ENCODE peak calls at places on chromosomes 4 and X, in six cellular contexts. G is PC-9, H is glutamatergic neuron, P is neural crest cell, B is uterus, R is cardiac muscle cell. F is an unnamed sample.

GRCh38 chr4:126977306-126977705 is 655.5 kb upstream of the INTU start:
- DNase-seq in R (peak; percentile 68), P (no peak), H (no peak), B (no peak), G (no peak), F (no peak)

GRCh38 chrX:131577999-131578734 is 34.3 kb downstream of the OR13H1 start:
- DNase-seq in G (no peak), R (peak; percentile 17), P (no peak), H (peak; percentile 10), B (no peak), F (no peak)

GRCh38 chr4:101254776-101255175 is 92.5 kb downstream of the PPP3CA start:
- DNase-seq in P (no peak), R (no peak), B (no peak), G (no peak), H (no peak), F (no peak)

GRCh38 chrX:74293343-74293946 is 10.5 kb upstream of the ZCCHC13 start:
- DNase-seq in P (peak; percentile 51), G (peak; percentile 57), H (peak; percentile 78), B (peak; percentile 78), R (peak; percentile 82), F (peak; percentile 37)

GRCh38 chr4:54318904-54319303 is 89.8 kb downstream of the PDGFRA start:
- DNase-seq in P (peak; percentile 18), R (peak; percentile 61), H (no peak), B (no peak), G (peak; percentile 1), F (peak; percentile 5)

GRCh38 chr4:39367166-39367565 is 1.0 kb upstream of the RFC1 start:
- DNase-seq in H (no peak), B (no peak), P (no peak), G (no peak), R (no peak), F (no peak)

GRCh38 chr4:145557720-145558119 is 61.5 kb upstream of the MMAA start:
- DNase-seq in R (peak; percentile 71), B (peak; percentile 46), G (peak; percentile 31), P (peak; percentile 45), H (peak; percentile 59), F (peak; percentile 43)

GRCh38 chrX:12174358-12174757 is 36.1 kb downstream of the FRMPD4 start:
- DNase-seq in G (no peak), H (no peak), P (no peak), R (no peak), B (no peak), F (no peak)

GRCh38 chrX:119895843-119896326 is at the start of gene AKAP14:
- DNase-seq in G (no peak), B (no peak), P (no peak), H (no peak), R (no peak), F (no peak)

GRCh38 chrX:350534-351321 is 32.1 kb upstream of the GTPBP6 start:
- DNase-seq in H (no peak), B (no peak), R (no peak), G (no peak), P (no peak), F (no peak)

GRCh38 chrX:3815896-3816664 is 102.6 kb upstream of the PRKX start:
- DNase-seq in B (peak; percentile 48), R (peak; percentile 64), H (peak; percentile 65), P (peak; percentile 51), G (peak; percentile 50), F (no peak)

GRCh38 chr4:77699731-77700210 is 94.2 kb downstream of the CXCL13 start:
- DNase-seq in B (no peak), R (peak; percentile 71), H (peak; percentile 38), G (no peak), P (peak; percentile 25), F (peak; percentile 30)

GRCh38 chr4:146915132-146915531 is 30.5 kb downstream of the TTC29 start:
- DNase-seq in R (no peak), B (no peak), G (no peak), P (no peak), H (no peak), F (no peak)

GRCh38 chr4:61202638-61203495 is 2.7 kb downstream of the ADGRL3 start:
- DNase-seq in H (peak; percentile 54), G (no peak), B (no peak), R (peak; percentile 15), P (peak; percentile 15), F (no peak)

GRCh38 chr4:138790993-138791392 is 224.6 kb upstream of the NOCT start:
- DNase-seq in P (no peak), G (no peak), B (no peak), R (no peak), H (no peak), F (no peak)

GRCh38 chr4:105122334-105122733 is 24.3 kb upstream of the TET2 start:
- DNase-seq in R (peak; percentile 20), B (no peak), G (peak; percentile 60), H (no peak), P (no peak), F (no peak)

GRCh38 chr4:27861381-27861787 is 1000.7 kb downstream of the STIM2 start:
- DNase-seq in G (peak; percentile 47), R (peak; percentile 71), B (no peak), H (no peak), P (peak; percentile 12), F (no peak)

GRCh38 chr4:13396161-13396560 is 88.0 kb downstream of the RAB28 start:
- DNase-seq in R (no peak), G (no peak), P (no peak), H (no peak), B (no peak), F (no peak)

GRCh38 chr4:81632581-81633247 is 161.0 kb upstream of the RASGEF1B start:
- DNase-seq in R (no peak), B (no peak), G (peak; percentile 6), P (no peak), H (no peak), F (peak; percentile 32)

GRCh38 chrX:141439651-141440050 is 144.9 kb downstream of the SPANXA1 start:
- DNase-seq in P (no peak), G (no peak), B (no peak), R (no peak), H (no peak), F (no peak)

GRCh38 chr4:141246243-141246642 is 25.5 kb downstream of the ZNF330 start:
- DNase-seq in G (no peak), B (no peak), R (peak; percentile 6), H (no peak), P (no peak), F (no peak)

GRCh38 chr4:29467044-29467717 is 1253.0 kb upstream of the PCDH7 start:
- DNase-seq in R (no peak), B (no peak), G (no peak), H (no peak), P (no peak), F (no peak)

DNA sequence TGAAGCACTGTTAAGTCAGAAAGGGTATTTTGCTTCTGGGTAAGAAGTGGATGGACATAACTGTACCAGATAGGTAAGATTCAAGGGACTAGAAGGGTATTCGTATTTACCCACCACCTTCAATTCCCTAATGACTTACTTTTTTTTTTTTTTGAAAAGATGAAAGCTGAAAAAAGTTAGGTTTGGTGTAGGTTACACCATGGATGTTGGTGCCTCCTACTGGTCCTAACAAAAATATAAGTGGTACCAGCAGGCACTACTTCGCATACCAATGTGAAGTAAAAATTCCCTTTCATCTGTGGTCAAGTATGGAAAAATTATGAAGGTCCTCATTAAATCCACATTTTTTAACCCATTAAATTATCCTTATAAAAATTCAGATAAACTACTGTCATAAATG is 7.2 kb downstream of the ANKRD17 start:
- DNase-seq in H (no peak), G (no peak), B (no peak), R (no peak), P (no peak), F (no peak)
- TF ChIP-seq CTCF in H (peak; percentile 35), G (no peak), B (no peak), R (peak; percentile 24), P (no peak), F (no peak)

DNA sequence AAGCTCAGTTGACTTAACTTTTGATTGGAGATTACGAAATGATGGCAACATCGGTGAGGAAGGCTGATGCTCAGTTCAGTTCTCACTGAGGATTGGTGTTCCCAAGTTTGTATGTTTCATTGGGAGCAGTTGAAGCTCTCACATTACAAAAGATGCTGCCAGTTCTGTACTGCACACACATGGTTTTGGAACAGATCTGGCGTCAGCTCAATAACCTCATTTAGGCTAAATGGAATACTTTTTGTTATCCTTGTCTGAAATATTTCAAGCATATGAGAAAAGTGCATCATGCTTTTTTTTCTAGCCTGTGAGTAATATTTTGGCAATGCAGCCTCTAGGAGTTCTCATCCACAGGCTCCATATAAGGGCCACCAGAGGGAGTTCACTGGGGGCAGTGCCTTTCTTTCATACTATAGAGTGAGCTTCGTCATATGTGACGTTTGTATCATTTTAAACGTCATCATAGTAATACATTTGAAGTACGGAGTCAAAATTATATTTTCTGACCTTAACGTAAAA is 4.1 kb downstream of the ENPEP start:
- DNase-seq in P (no peak), G (no peak), B (peak; percentile 62), H (no peak), R (no peak), F (peak; percentile 96)
- TF ChIP-seq CTCF in P (peak; percentile 40), G (no peak), B (no peak), H (peak; percentile 16), R (peak; percentile 56), F (peak; percentile 63)

GRCh38 chr4:41602113-41602512 is 64.2 kb downstream of the LIMCH1 start:
- DNase-seq in G (no peak), R (no peak), H (no peak), P (no peak), B (no peak), F (no peak)
- TF ChIP-seq CTCF in G (no peak), R (no peak), H (no peak), P (no peak), B (no peak), F (no peak)

GRCh38 chrX:1449581-1450149 is 3.0 kb downstream of the ASMTL start:
- DNase-seq in B (no peak), G (no peak), H (no peak), P (no peak), R (no peak), F (no peak)
- TF ChIP-seq CTCF in B (no peak), G (no peak), H (no peak), P (no peak), R (no peak), F (no peak)

DNA sequence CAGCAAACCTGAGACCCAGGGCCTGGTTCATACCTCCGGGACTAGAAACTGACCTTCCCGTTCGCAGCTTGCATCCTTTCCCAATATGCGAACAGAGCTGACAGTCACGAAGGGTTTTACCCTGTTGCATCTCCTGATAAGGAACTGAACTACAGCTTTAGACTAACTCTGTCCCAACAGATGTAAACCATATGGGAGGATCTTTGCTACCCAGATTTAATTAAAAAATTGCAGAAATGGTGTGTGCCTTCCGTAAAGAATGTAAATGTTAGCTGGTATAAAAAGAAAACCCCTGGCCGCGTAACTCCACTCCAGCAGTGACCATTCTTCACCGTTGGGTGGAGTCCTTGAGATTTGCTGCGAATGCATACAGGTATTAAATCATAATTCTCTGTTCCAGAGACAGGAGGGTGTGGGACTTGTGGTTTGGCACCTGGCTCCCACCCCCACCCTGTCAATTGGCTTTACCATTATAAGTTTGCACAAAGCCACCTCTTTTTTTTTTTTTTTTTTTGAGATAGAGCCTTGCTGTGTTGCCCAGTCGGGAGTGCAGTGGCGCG is 40.6 kb upstream of the SORCS2 start:
- DNase-seq in B (no peak), G (peak; percentile 14), R (no peak), P (no peak), H (no peak), F (no peak)
- TF ChIP-seq CTCF in B (no peak), G (no peak), R (peak; percentile 26), P (peak; percentile 30), H (no peak), F (no peak)

F was measured in AG09319.